ENCODE peak calls at places on chromosome 12, in seven cellular contexts. O is fibroblast of the conjunctiva, G is DMS 273 treated with DMSO at 0.1 percent for 48 hours, E is T follicular helper cell, R is ELF-1, P is MCF 10A, M is GDM1. I is an unnamed sample.

GRCh38 chr12:104596876-104597833 is 140.4 kb downstream of the CHST11 start:
- DNase-seq in O (no peak), G (no peak), E (no peak), R (peak), P (no peak), M (no peak), I (no peak)

GRCh38 chr12:130715150-130715995 is 726 bp downstream of the RIMBP2 start:
- DNase-seq in O (no peak), G (no peak), E (no peak), R (peak), P (no peak), M (no peak), I (no peak)

GRCh38 chr12:68400231-68400829 is 68.2 kb upstream of the MDM1 start:
- DNase-seq in O (no peak), G (no peak), E (no peak), R (no peak), P (no peak), M (no peak), I (no peak)

GRCh38 chr12:47758834-47759690 is at the start of gene RAPGEF3:
- DNase-seq in O (peak), G (peak), E (peak), R (peak), P (peak), M (peak), I (peak)

GRCh38 chr12:62813031-62813829 is 121.7 kb downstream of the PPM1H start:
- DNase-seq in O (peak), G (no peak), E (no peak), R (peak), P (peak), M (peak), I (peak)

GRCh38 chr12:128137140-128137539 is 129.8 kb upstream of the TMEM132C start:
- DNase-seq in O (no peak), G (no peak), E (no peak), R (no peak), P (no peak), M (no peak), I (no peak)

GRCh38 chr12:4450551-4451112 is 5.0 kb upstream of the FGF6 start:
- DNase-seq in O (no peak), G (no peak), E (no peak), R (peak), P (no peak), M (no peak), I (no peak)

GRCh38 chr12:63802012-63802608 is 22.4 kb downstream of the RXYLT1 start:
- DNase-seq in O (peak), G (no peak), E (no peak), R (no peak), P (peak), M (no peak), I (no peak)

GRCh38 chr12:42445891-42446290 is 119.9 kb downstream of the PPHLN1 start:
- DNase-seq in O (no peak), G (no peak), E (no peak), R (no peak), P (no peak), M (no peak), I (no peak)

GRCh38 chr12:123614531-123614930 is 12.6 kb downstream of the DDX55 start:
- DNase-seq in O (peak), G (no peak), E (no peak), R (no peak), P (peak), M (no peak), I (no peak)

GRCh38 chr12:39620664-39621658 is 1.4 kb upstream of the ABCD2 start:
- DNase-seq in O (no peak), G (no peak), E (no peak), R (no peak), P (no peak), M (no peak), I (no peak)

GRCh38 chr12:75854681-75855309 is 176.8 kb downstream of the PHLDA1 start:
- DNase-seq in O (no peak), G (no peak), E (no peak), R (no peak), P (no peak), M (no peak), I (no peak)

GRCh38 chr12:47825239-47825639 is 5.5 kb upstream of the HDAC7 start:
- DNase-seq in O (no peak), G (no peak), E (no peak), R (no peak), P (peak), M (no peak), I (no peak)

GRCh38 chr12:108694812-108695278 is 36.5 kb downstream of the CORO1C start:
- DNase-seq in O (no peak), G (no peak), E (no peak), R (no peak), P (no peak), M (no peak), I (no peak)

GRCh38 chr12:104964167-104964566 is 6.1 kb upstream of the SLC41A2 start:
- DNase-seq in O (no peak), G (no peak), E (no peak), R (no peak), P (no peak), M (no peak), I (no peak)

GRCh38 chr12:122874081-122874480 is 21.8 kb downstream of the VPS37B start:
- DNase-seq in O (no peak), G (no peak), E (peak), R (peak), P (no peak), M (no peak), I (no peak)

GRCh38 chr12:107320031-107320928 is 226.9 kb upstream of the CRY1 start:
- DNase-seq in O (no peak), G (no peak), E (peak), R (peak), P (peak), M (no peak), I (peak)

GRCh38 chr12:41437578-41437977 is 249.5 kb downstream of the PDZRN4 start:
- DNase-seq in O (no peak), G (no peak), E (no peak), R (no peak), P (no peak), M (no peak), I (no peak)

GRCh38 chr12:107033758-107034739 is 47.1 kb upstream of the MTERF2 start:
- DNase-seq in O (no peak), G (no peak), E (no peak), R (no peak), P (no peak), M (no peak), I (no peak)

GRCh38 chr12:128675576-128675975 is 148.2 kb downstream of the SLC15A4 start:
- DNase-seq in O (no peak), G (no peak), E (no peak), R (no peak), P (no peak), M (no peak), I (no peak)

GRCh38 chr12:55738113-55739024 is 4.6 kb upstream of the GDF11 start:
- DNase-seq in O (peak), G (peak), E (peak), R (peak), P (peak), M (peak), I (peak)

GRCh38 chr12:133105620-133106019 is 24.5 kb downstream of the ZNF891 start:
- DNase-seq in O (no peak), G (no peak), E (no peak), R (no peak), P (no peak), M (no peak), I (no peak)

GRCh38 chr12:59839514-59839913 is 243.7 kb downstream of the SLC16A7 start:
- DNase-seq in O (no peak), G (no peak), E (no peak), R (no peak), P (no peak), M (no peak), I (no peak)

GRCh38 chr12:131941116-131941986 is 8.4 kb upstream of the EP400 start:
- DNase-seq in O (no peak), G (no peak), E (no peak), R (no peak), P (no peak), M (no peak), I (no peak)

GRCh38 chr12:11863478-11863906 is 207.2 kb upstream of the BCL2L14 start:
- DNase-seq in O (no peak), G (no peak), E (no peak), R (no peak), P (no peak), M (no peak), I (no peak)

I was measured in endothelial cell.